ENCODE peak calls at places on chromosomes 3 and 15, in nine cellular contexts. X is fibroblast of lung; H is fibroblast of villous mesenchyme; U is AG10803; R is HCT116; M is CD4-positive, alpha-beta T cell; J is cardiac muscle cell; Y is GM12865; L is glutamatergic neuron. E is an unnamed sample.

GRCh38 chr15:60526127-60526616 is 47.2 kb upstream of the ICE2 start:
- DNase-seq in X (no peak), H (peak; percentile 89), U (no peak), R (no peak), M (peak; percentile 16), J (no peak), Y (no peak), L (no peak), E (no peak)

GRCh38 chr3:111688190-111688800 is 93.1 kb upstream of the ZBED2 start:
- DNase-seq in X (no peak), H (no peak), U (no peak), R (no peak), M (no peak), J (no peak), Y (no peak), L (no peak), E (no peak)

GRCh38 chr3:168266335-168266734 is 170.6 kb upstream of the GOLIM4 start:
- DNase-seq in X (no peak), H (no peak), U (no peak), R (no peak), M (no peak), J (no peak), Y (no peak), L (no peak), E (no peak)

GRCh38 chr15:78752492-78753358 is 58.5 kb downstream of the ADAMTS7 start:
- DNase-seq in X (no peak), H (no peak), U (no peak), R (no peak), M (no peak), J (no peak), Y (no peak), L (no peak), E (no peak)

GRCh38 chr15:67747949-67748348 is 77.4 kb upstream of the SKOR1 start:
- DNase-seq in X (no peak), H (no peak), U (no peak), R (no peak), M (no peak), J (no peak), Y (no peak), L (no peak), E (no peak)

GRCh38 chr3:59143447-59143846 is 93.6 kb upstream of the CFAP20DC start:
- DNase-seq in X (no peak), H (no peak), U (no peak), R (peak; percentile 12), M (no peak), J (no peak), Y (no peak), L (no peak), E (no peak)

GRCh38 chr3:36992806-36993325 is at the start of gene EPM2AIP1:
- DNase-seq in X (no peak), H (no peak), U (no peak), R (no peak), M (no peak), J (no peak), Y (no peak), L (peak; percentile 83), E (no peak)

GRCh38 chr15:46166750-46167149 is 531.9 kb downstream of the SQOR start:
- DNase-seq in X (no peak), H (no peak), U (no peak), R (no peak), M (no peak), J (no peak), Y (no peak), L (no peak), E (no peak)

GRCh38 chr3:106827515-106828213 is 549.6 kb upstream of the CCDC54 start:
- DNase-seq in X (peak; percentile 70), H (peak; percentile 63), U (peak; percentile 67), R (no peak), M (no peak), J (peak; percentile 62), Y (no peak), L (no peak), E (no peak)

GRCh38 chr3:188240189-188240981 is 86.4 kb downstream of the LPP start:
- DNase-seq in X (no peak), H (no peak), U (no peak), R (no peak), M (no peak), J (no peak), Y (no peak), L (no peak), E (no peak)

GRCh38 chr3:12588039-12588673 is 31.3 kb downstream of the MKRN2 start:
- DNase-seq in X (peak; percentile 50), H (no peak), U (no peak), R (no peak), M (no peak), J (peak; percentile 11), Y (no peak), L (no peak), E (no peak)

GRCh38 chr15:55669226-55669625 is 73.7 kb downstream of the PRTG start:
- DNase-seq in X (no peak), H (no peak), U (no peak), R (no peak), M (no peak), J (no peak), Y (no peak), L (peak; percentile 32), E (no peak)

GRCh38 chr15:72970965-72971746 is 81.1 kb upstream of the NEO1 start:
- DNase-seq in X (peak; percentile 30), H (peak; percentile 12), U (no peak), R (no peak), M (no peak), J (peak; percentile 63), Y (no peak), L (no peak), E (no peak)

GRCh38 chr15:91589360-91589759 is 264.1 kb upstream of the SLCO3A1 start:
- DNase-seq in X (no peak), H (no peak), U (no peak), R (no peak), M (no peak), J (no peak), Y (no peak), L (no peak), E (no peak)
- TF ChIP-seq CTCF in X (no peak), H (no peak), U (no peak), R (no peak), M (no peak), J (no peak), Y (no peak), L (no peak), E (no peak)

DNA sequence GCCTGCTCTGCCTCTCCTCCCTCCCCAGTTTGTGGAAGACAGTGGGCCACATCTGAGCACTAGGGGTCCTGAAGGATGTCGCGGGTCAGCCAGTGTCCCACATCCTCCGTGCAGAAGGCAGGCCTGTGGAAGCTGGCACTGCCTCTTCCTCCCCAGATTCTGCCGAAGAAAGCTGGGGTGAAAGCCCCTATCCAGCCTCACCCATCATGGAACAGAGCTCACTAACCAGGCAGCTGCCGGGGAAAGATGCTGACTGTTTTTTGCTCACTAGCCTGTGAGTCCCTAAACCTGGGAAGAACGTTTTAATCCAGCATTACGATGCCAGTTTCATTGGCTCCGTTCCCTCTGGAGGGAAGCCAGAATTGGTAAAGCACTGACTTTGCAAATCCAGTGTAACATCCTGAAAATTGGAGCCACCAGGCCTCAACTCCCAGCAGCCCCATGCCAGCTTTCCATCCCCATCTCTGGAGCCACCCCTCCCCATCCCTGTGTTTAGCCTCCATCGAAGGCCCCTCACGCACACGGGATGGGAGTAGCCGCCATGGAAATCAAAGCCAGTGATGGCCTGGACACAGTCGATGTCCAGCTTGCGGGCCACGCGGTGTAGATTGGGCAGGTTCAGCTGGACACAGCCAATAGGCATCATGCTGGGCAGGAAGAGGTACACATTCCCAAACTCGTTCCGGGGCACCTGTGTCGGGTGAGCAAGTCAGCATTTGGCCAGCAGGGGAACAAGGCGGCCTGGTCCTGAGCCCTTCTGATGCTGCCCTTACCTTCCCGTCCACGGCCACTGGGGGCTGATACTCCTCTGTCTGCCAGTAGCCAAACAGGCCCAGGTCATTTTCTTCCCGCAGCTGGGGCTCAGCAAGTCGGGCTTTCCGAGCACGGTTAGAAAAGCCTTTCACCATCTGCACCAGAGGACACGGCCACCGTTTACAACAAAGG is 23.5 kb downstream of the TMEM43 start:
- DNase-seq in X (no peak), H (no peak), U (no peak), R (no peak), M (no peak), J (no peak), Y (no peak), L (peak; percentile 71), E (no peak)
- TF ChIP-seq CTCF in X (no peak), H (peak; percentile 5), U (no peak), R (peak; percentile 27), M (no peak), J (no peak), Y (no peak), L (peak; percentile 61), E (no peak)

GRCh38 chr15:43763819-43764446 is 12.8 kb downstream of the ELL3 start:
- DNase-seq in X (no peak), H (peak; percentile 46), U (peak; percentile 49), R (no peak), M (no peak), J (no peak), Y (no peak), L (no peak), E (no peak)

GRCh38 chr15:43771816-43772215 is 5.0 kb downstream of the ELL3 start:
- DNase-seq in X (no peak), H (peak; percentile 86), U (no peak), R (no peak), M (no peak), J (no peak), Y (no peak), L (no peak), E (no peak)

GRCh38 chr15:43774062-43774461 is 2.7 kb downstream of the ELL3 start:
- DNase-seq in X (no peak), H (no peak), U (no peak), R (no peak), M (no peak), J (no peak), Y (no peak), L (no peak), E (no peak)

GRCh38 chr15:43772624-43773023 is 4.1 kb downstream of the ELL3 start:
- DNase-seq in X (no peak), H (no peak), U (no peak), R (no peak), M (no peak), J (no peak), Y (no peak), L (no peak), E (no peak)

DNA sequence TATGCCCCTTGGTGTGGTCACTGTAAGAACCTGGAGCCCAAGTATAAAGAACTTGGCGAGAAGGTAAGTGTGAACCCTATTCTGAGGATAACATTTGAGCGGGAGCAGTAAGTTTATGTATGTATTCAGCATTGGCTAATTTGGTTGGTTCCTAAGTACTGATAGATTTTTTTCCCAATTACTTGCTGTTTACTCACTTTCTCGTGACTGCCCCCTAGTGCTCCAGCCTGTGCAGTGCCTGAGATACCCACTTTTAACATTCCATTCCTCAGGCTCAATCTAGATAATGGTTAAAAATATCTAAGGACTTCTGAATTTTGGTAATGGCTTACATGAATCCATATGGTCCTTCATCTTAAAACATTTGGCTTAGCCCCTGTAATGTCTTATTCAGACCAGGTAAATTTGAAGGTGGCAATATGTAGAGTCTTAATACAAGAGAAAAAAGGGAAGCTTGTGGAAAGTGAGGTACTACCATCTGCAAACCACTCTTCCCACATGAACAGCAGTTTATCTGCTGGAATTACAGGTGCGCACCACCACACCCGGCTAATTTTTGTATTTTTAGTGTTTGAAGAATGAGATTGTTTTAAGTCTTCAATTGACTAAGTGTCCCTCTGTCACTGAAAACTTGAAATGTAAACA is 7.1 kb downstream of the ELL3 start:
- DNase-seq in X (peak; percentile 57), H (peak; percentile 66), U (peak; percentile 65), R (no peak), M (peak; percentile 45), J (peak; percentile 77), Y (peak; percentile 68), L (peak; percentile 74), E (peak; percentile 40)
- TF ChIP-seq CTCF in X (peak; percentile 84), H (peak; percentile 89), U (peak; percentile 90), R (peak; percentile 40), M (peak; percentile 79), J (peak; percentile 95), Y (peak; percentile 80), L (peak; percentile 71), E (peak; percentile 84)

GRCh38 chr3:126134219-126134975 is 46.0 kb downstream of the ALDH1L1 start:
- DNase-seq in X (peak; percentile 24), H (peak; percentile 53), U (peak; percentile 34), R (peak; percentile 39), M (peak; percentile 18), J (peak; percentile 68), Y (peak; percentile 45), L (peak; percentile 83), E (peak; percentile 65)
- TF ChIP-seq CTCF in X (peak; percentile 69), H (peak; percentile 81), U (peak; percentile 69), R (peak; percentile 92), M (peak; percentile 68), J (peak; percentile 75), Y (peak; percentile 73), L (peak; percentile 76), E (peak; percentile 71)

E was measured in GM13977.